ENCODE peak calls at places on chromosome 12, in six cellular contexts. V is Peyer's patch, M is GM06990, G is BE2C, K is testis, I is osteocyte. C is an unnamed sample.

GRCh38 chr12:1509703-1510395 is 84.5 kb downstream of the FBXL14 start:
- DNase-seq in G (no peak), I (no peak), M (no peak), V (no peak), K (no peak), C (no peak)

GRCh38 chr12:104566244-104566993 is 109.7 kb downstream of the CHST11 start:
- DNase-seq in K (no peak), V (no peak), I (no peak), G (no peak), M (no peak), C (no peak)

GRCh38 chr12:129614221-129614885 is 289.5 kb downstream of the TMEM132D start:
- DNase-seq in K (peak; percentile 19), I (no peak), G (no peak), M (no peak), V (no peak), C (no peak)

GRCh38 chr12:116601933-116602809 is 43.0 kb downstream of the MAP1LC3B2 start:
- DNase-seq in K (no peak), G (no peak), M (no peak), V (no peak), I (no peak), C (no peak)

GRCh38 chr12:49187184-49187583 is 1.7 kb downstream of the TUBA1A start:
- DNase-seq in V (no peak), K (peak; percentile 83), M (no peak), I (peak; percentile 49), G (peak; percentile 69), C (no peak)

GRCh38 chr12:4027412-4027811 is 154.2 kb upstream of the PARP11 start:
- DNase-seq in V (no peak), I (no peak), K (no peak), G (no peak), M (no peak), C (no peak)

GRCh38 chr12:14885718-14886201 is at the start of gene MGP:
- DNase-seq in M (no peak), G (peak; percentile 36), I (no peak), V (no peak), K (peak; percentile 30), C (no peak)

GRCh38 chr12:112815589-112816321 is 24.2 kb downstream of the RPH3A start:
- DNase-seq in G (peak; percentile 83), K (no peak), I (no peak), V (no peak), M (no peak), C (no peak)

GRCh38 chr12:45051490-45052105 is 699 bp upstream of the DBX2 start:
- DNase-seq in K (no peak), V (no peak), M (no peak), I (no peak), G (no peak), C (no peak)

GRCh38 chr12:108888031-108888430 is 8.1 kb downstream of the DAO start:
- DNase-seq in M (no peak), K (no peak), G (no peak), V (no peak), I (no peak), C (no peak)

GRCh38 chr12:34607520-34608195 is 585.4 kb downstream of the ALG10 start:
- DNase-seq in G (no peak), I (no peak), M (no peak), V (no peak), K (no peak), C (no peak)

GRCh38 chr12:96989916-96990315 is 82.9 kb downstream of the NEDD1 start:
- DNase-seq in V (no peak), M (no peak), I (no peak), K (no peak), G (no peak), C (no peak)

GRCh38 chr12:21751517-21751916 is 23.0 kb downstream of the KCNJ8 start:
- DNase-seq in G (no peak), V (no peak), I (no peak), K (no peak), M (no peak), C (no peak)

GRCh38 chr12:80364056-80364455 is 80.0 kb upstream of the PTPRQ start:
- DNase-seq in I (no peak), M (no peak), K (no peak), G (no peak), V (no peak), C (no peak)

GRCh38 chr12:46921048-46921753 is 95.4 kb upstream of the SLC38A4 start:
- DNase-seq in K (no peak), V (no peak), I (no peak), M (no peak), G (no peak), C (no peak)

GRCh38 chr12:109469516-109469915 is 7.6 kb downstream of the KCTD10 start:
- DNase-seq in K (no peak), G (no peak), M (no peak), I (no peak), V (no peak), C (no peak)

GRCh38 chr12:100158535-100158934 is 15.9 kb upstream of the BLTP3B start:
- DNase-seq in G (no peak), K (no peak), M (no peak), V (no peak), I (no peak), C (no peak)

GRCh38 chr12:3200032-3200617 is 122.9 kb downstream of the TSPAN9 start:
- DNase-seq in M (no peak), I (peak; percentile 87), G (peak; percentile 93), V (peak; percentile 55), K (peak; percentile 62), C (no peak)

GRCh38 chr12:22321620-22322019 is 12.9 kb downstream of the ST8SIA1 start:
- DNase-seq in V (no peak), M (no peak), I (no peak), K (no peak), G (no peak), C (peak; percentile 86)

GRCh38 chr12:102435827-102436436 is 44.4 kb downstream of the IGF1 start:
- DNase-seq in V (no peak), I (no peak), G (no peak), M (no peak), K (no peak), C (no peak)

GRCh38 chr12:107223816-107224215 is 130.5 kb upstream of the CRY1 start:
- DNase-seq in M (no peak), G (no peak), I (no peak), V (no peak), K (no peak), C (no peak)

GRCh38 chr12:4822572-4822971 is 87.1 kb upstream of the KCNA1 start:
- DNase-seq in I (no peak), K (no peak), M (no peak), V (no peak), G (no peak), C (no peak)

GRCh38 chr12:121536058-121536928 is 44.5 kb downstream of the KDM2B start:
- DNase-seq in K (peak; percentile 88), I (peak; percentile 91), G (peak; percentile 95), V (peak; percentile 78), M (peak; percentile 91), C (peak; percentile 89)

GRCh38 chr12:64404470-64405446 is 566 bp downstream of the XPOT start:
- DNase-seq in M (no peak), K (peak; percentile 61), V (no peak), I (peak; percentile 94), G (peak; percentile 81), C (no peak)

DNA sequence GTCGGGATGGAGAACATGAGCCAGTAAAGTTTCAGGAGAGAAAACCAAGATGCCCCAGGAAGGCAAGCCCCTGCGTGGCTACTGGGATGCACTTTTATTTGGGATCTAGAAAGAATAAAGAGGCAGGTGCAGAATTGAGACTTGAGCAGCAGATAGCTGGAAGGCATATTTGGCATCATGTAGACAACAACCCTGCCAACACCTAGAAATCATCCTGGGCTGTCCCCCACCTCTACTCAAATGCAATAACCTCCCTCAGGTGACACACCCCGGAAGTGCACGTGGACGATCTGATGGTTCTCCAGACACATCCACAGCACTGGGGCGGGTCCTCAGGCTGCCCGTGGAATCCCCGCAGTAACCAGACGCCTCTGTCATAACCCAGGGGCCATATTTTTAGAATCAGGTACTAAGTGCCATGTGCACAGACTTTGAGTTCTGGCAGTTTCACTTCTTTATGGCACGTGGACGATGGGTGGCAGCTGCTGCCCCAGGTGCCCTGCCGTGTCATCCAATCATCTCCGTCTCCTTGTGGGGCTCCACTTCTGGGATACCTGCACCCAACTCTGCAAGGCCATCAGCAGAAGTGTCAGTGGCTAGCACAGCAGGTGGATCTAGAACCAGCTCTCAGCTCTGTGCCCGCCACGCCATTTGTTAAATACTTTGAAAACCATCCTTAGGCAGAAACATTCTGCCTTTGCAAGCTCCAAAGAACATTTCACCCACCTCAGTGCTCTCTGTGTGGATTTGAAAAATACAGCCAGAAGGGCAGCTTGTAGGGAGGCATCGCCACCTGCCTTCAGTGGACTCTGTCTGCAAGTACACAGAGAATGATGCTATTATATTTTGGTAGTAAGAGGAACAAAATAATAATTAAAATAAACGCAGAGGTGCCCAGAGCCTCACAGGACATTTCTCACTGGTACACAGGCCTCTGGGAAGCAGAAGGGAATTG is 771.7 kb upstream of the TMEM132C start:
- DNase-seq in K (no peak), I (no peak), V (no peak), G (no peak), M (no peak), C (no peak)
- TF ChIP-seq CTCF in K (no peak), I (no peak), V (no peak), G (no peak), M (no peak), C (no peak)

DNA sequence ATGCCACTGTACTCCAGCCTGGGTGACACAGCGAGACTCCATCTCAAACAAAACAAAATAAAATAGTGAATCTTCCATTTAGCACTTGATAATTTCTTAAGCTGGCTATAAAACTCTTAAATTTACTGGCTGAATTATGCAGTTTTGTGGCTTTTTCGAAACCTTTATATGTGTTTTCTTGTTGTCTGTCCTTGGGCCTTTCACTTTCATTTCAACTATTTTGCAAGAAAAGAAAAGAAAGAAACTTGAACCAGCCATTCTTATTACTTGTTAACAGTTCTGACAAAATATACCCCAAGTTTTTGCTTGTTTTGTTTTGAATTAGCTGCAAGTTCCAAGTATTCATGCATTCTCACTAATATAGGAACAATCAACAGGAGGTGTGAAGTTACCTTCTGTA is 42.8 kb downstream of the PRICKLE1 start:
- DNase-seq in M (no peak), K (no peak), G (no peak), V (no peak), I (no peak), C (no peak)
- TF ChIP-seq CTCF in M (no peak), K (no peak), G (no peak), V (no peak), I (no peak), C (no peak)

GRCh38 chr12:54604436-54604835 is 16.0 kb upstream of the PPP1R1A start:
- DNase-seq in G (no peak), I (no peak), K (no peak), M (no peak), V (no peak), C (no peak)
- TF ChIP-seq CTCF in G (no peak), I (no peak), K (no peak), M (no peak), V (no peak), C (no peak)

GRCh38 chr12:124498178-124498869 is 69.1 kb downstream of the NCOR2 start:
- DNase-seq in I (no peak), M (no peak), K (no peak), G (no peak), V (no peak), C (no peak)

GRCh38 chr12:124497658-124498057 is 69.8 kb downstream of the NCOR2 start:
- DNase-seq in I (no peak), K (peak; percentile 59), M (no peak), V (no peak), G (no peak), C (peak; percentile 69)

GRCh38 chr12:124500232-124501079 is 67.0 kb downstream of the NCOR2 start:
- DNase-seq in K (no peak), M (no peak), V (no peak), I (no peak), G (no peak), C (no peak)

GRCh38 chr12:124499873-124500231 is 67.6 kb downstream of the NCOR2 start:
- DNase-seq in I (no peak), V (no peak), M (no peak), G (no peak), K (no peak), C (no peak)

GRCh38 chr12:124498870-124499753 is 68.3 kb downstream of the NCOR2 start:
- DNase-seq in M (no peak), K (no peak), V (no peak), I (no peak), G (no peak), C (no peak)
- TF ChIP-seq CTCF in M (peak; percentile 13), K (no peak), V (no peak), I (no peak), G (peak; percentile 19), C (no peak)